ENCODE peak calls at places on chromosomes 1 and 21, in seven cellular contexts. One of them, this sample, is unnamed.

GRCh38 chr1:116401646-116402176 is 28.7 kb downstream of the ATP1A1 start:
- DNase-seq in stomach: no peak
- DNase-seq in body of pancreas: no peak
- DNase-seq in breast epithelium: no peak
- DNase-seq in prostate gland: no peak
- DNase-seq in IMR-90: no peak
- DNase-seq in HCT116: no peak
- DNase-seq in this sample: no peak

GRCh38 chr1:208249300-208249699 is 5.1 kb upstream of the PLXNA2 start:
- DNase-seq in stomach: no peak
- DNase-seq in body of pancreas: no peak
- DNase-seq in breast epithelium: no peak
- DNase-seq in prostate gland: no peak
- DNase-seq in IMR-90: no peak
- DNase-seq in HCT116: no peak
- DNase-seq in this sample: no peak

GRCh38 chr1:219495737-219496408 is 117.0 kb downstream of the ZC3H11B start:
- DNase-seq in stomach: no peak
- DNase-seq in body of pancreas: no peak
- DNase-seq in breast epithelium: no peak
- DNase-seq in prostate gland: no peak
- DNase-seq in IMR-90: no peak
- DNase-seq in HCT116: no peak
- DNase-seq in this sample: no peak

GRCh38 chr1:172451002-172451443 is 7.2 kb upstream of the PIGC start:
- DNase-seq in stomach: peak; percentile 43
- DNase-seq in body of pancreas: peak; percentile 61
- DNase-seq in breast epithelium: no peak
- DNase-seq in prostate gland: no peak
- DNase-seq in IMR-90: peak; percentile 79
- DNase-seq in HCT116: no peak
- DNase-seq in this sample: no peak

GRCh38 chr1:21640653-21641052 is 28.5 kb downstream of the RAP1GAP start:
- DNase-seq in stomach: no peak
- DNase-seq in body of pancreas: no peak
- DNase-seq in breast epithelium: no peak
- DNase-seq in prostate gland: no peak
- DNase-seq in IMR-90: no peak
- DNase-seq in HCT116: no peak
- DNase-seq in this sample: no peak

GRCh38 chr1:168871531-168871930 is 142.5 kb upstream of the DPT start:
- DNase-seq in stomach: no peak
- DNase-seq in body of pancreas: no peak
- DNase-seq in breast epithelium: no peak
- DNase-seq in prostate gland: no peak
- DNase-seq in IMR-90: no peak
- DNase-seq in HCT116: no peak
- DNase-seq in this sample: no peak

GRCh38 chr1:115089443-115090340 is at the start of gene TSPAN2:
- DNase-seq in stomach: peak; percentile 51
- DNase-seq in body of pancreas: peak; percentile 54
- DNase-seq in breast epithelium: peak; percentile 60
- DNase-seq in prostate gland: peak; percentile 73
- DNase-seq in IMR-90: peak; percentile 59
- DNase-seq in HCT116: no peak
- DNase-seq in this sample: no peak

GRCh38 chr21:46606427-46606813 is 1.5 kb upstream of the S100B start:
- DNase-seq in stomach: no peak
- DNase-seq in body of pancreas: no peak
- DNase-seq in breast epithelium: no peak
- DNase-seq in prostate gland: no peak
- DNase-seq in IMR-90: no peak
- DNase-seq in HCT116: no peak
- DNase-seq in this sample: no peak

GRCh38 chr1:81467433-81467832 is 333.3 kb upstream of the ADGRL2 start:
- DNase-seq in stomach: no peak
- DNase-seq in body of pancreas: no peak
- DNase-seq in breast epithelium: no peak
- DNase-seq in prostate gland: no peak
- DNase-seq in IMR-90: no peak
- DNase-seq in HCT116: no peak
- DNase-seq in this sample: no peak

GRCh38 chr1:27719286-27720251 is 6.2 kb upstream of the FAM76A start:
- DNase-seq in stomach: no peak
- DNase-seq in body of pancreas: no peak
- DNase-seq in breast epithelium: no peak
- DNase-seq in prostate gland: no peak
- DNase-seq in IMR-90: peak; percentile 6
- DNase-seq in HCT116: no peak
- DNase-seq in this sample: no peak

GRCh38 chr21:33241846-33242245 is 12.1 kb downstream of the IFNAR2 start:
- DNase-seq in stomach: no peak
- DNase-seq in body of pancreas: no peak
- DNase-seq in breast epithelium: no peak
- DNase-seq in prostate gland: no peak
- DNase-seq in IMR-90: no peak
- DNase-seq in HCT116: no peak
- DNase-seq in this sample: no peak

GRCh38 chr1:110240476-110241210 is 30.5 kb downstream of the KCNC4 start:
- DNase-seq in stomach: peak; percentile 52
- DNase-seq in body of pancreas: peak; percentile 45
- DNase-seq in breast epithelium: peak; percentile 58
- DNase-seq in prostate gland: no peak
- DNase-seq in IMR-90: no peak
- DNase-seq in HCT116: no peak
- DNase-seq in this sample: no peak

GRCh38 chr1:11157867-11158266 is 31.3 kb upstream of the ANGPTL7 start:
- DNase-seq in stomach: no peak
- DNase-seq in body of pancreas: no peak
- DNase-seq in breast epithelium: no peak
- DNase-seq in prostate gland: no peak
- DNase-seq in IMR-90: peak; percentile 54
- DNase-seq in HCT116: no peak
- DNase-seq in this sample: no peak

GRCh38 chr1:41898191-41898713 is 20.5 kb downstream of the HIVEP3 start:
- DNase-seq in stomach: no peak
- DNase-seq in body of pancreas: no peak
- DNase-seq in breast epithelium: no peak
- DNase-seq in prostate gland: no peak
- DNase-seq in IMR-90: peak; percentile 62
- DNase-seq in HCT116: no peak
- DNase-seq in this sample: no peak

GRCh38 chr21:14523234-14523633 is 22.9 kb downstream of the SAMSN1 start:
- DNase-seq in stomach: no peak
- DNase-seq in body of pancreas: no peak
- DNase-seq in breast epithelium: no peak
- DNase-seq in prostate gland: no peak
- DNase-seq in IMR-90: no peak
- DNase-seq in HCT116: no peak
- DNase-seq in this sample: no peak

GRCh38 chr1:83920320-83920719 is 78.6 kb downstream of the TTLL7 start:
- DNase-seq in stomach: no peak
- DNase-seq in body of pancreas: no peak
- DNase-seq in breast epithelium: no peak
- DNase-seq in prostate gland: no peak
- DNase-seq in IMR-90: no peak
- DNase-seq in HCT116: no peak
- DNase-seq in this sample: no peak

GRCh38 chr21:27423073-27423472 is 456.2 kb upstream of the ADAMTS5 start:
- DNase-seq in stomach: peak; percentile 38
- DNase-seq in body of pancreas: peak; percentile 24
- DNase-seq in breast epithelium: no peak
- DNase-seq in prostate gland: no peak
- DNase-seq in IMR-90: peak; percentile 95
- DNase-seq in HCT116: no peak
- DNase-seq in this sample: peak; percentile 50

GRCh38 chr1:1606232-1606631 is 6.3 kb upstream of the FNDC10 start:
- DNase-seq in stomach: no peak
- DNase-seq in body of pancreas: no peak
- DNase-seq in breast epithelium: no peak
- DNase-seq in prostate gland: no peak
- DNase-seq in IMR-90: no peak
- DNase-seq in HCT116: no peak
- DNase-seq in this sample: no peak

GRCh38 chr1:211603191-211603701 is 24.3 kb upstream of the SLC30A1 start:
- DNase-seq in stomach: no peak
- DNase-seq in body of pancreas: no peak
- DNase-seq in breast epithelium: no peak
- DNase-seq in prostate gland: no peak
- DNase-seq in IMR-90: peak; percentile 50
- DNase-seq in HCT116: no peak
- DNase-seq in this sample: no peak

GRCh38 chr1:110513511-110513910 is 5.5 kb downstream of the KCNA10 start:
- DNase-seq in stomach: no peak
- DNase-seq in body of pancreas: no peak
- DNase-seq in breast epithelium: no peak
- DNase-seq in prostate gland: no peak
- DNase-seq in IMR-90: no peak
- DNase-seq in HCT116: no peak
- DNase-seq in this sample: no peak

GRCh38 chr1:221865808-221866207 is 123.9 kb upstream of the DUSP10 start:
- DNase-seq in stomach: no peak
- DNase-seq in body of pancreas: no peak
- DNase-seq in breast epithelium: no peak
- DNase-seq in prostate gland: no peak
- DNase-seq in IMR-90: peak; percentile 85
- DNase-seq in HCT116: no peak
- DNase-seq in this sample: no peak

GRCh38 chr1:185789846-185790735 is 55.9 kb downstream of the HMCN1 start:
- DNase-seq in stomach: no peak
- DNase-seq in body of pancreas: no peak
- DNase-seq in breast epithelium: no peak
- DNase-seq in prostate gland: no peak
- DNase-seq in IMR-90: peak; percentile 26
- DNase-seq in HCT116: no peak
- DNase-seq in this sample: no peak

DNA sequence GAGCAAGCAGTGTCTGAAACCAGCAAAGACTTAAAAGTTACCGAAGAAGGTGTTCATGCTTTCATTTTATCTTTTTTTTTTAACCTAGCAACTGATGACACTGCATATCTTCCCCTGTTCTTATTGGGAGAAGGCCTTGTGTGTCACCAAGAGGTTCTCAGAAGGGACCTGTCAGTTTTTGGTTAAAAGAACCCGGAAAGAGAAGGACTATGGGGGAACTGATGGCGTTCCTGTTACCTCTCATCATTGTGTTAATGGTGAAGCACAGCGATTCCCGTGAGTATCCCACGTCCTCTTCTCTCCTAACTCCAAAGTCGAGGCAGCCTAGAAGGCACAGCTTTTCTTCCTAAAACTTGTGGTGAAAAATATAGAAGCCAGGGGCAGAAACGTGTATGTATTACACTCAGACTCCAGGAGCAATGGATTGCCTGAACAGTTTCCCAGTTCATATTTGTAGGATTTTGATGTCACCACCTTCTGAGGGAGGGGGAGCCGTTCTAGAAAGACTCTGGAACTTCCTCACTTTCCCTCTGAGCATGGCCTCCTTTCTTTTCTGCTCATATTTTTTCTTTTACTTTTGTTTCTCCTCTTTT is at the start of gene MR1:
- DNase-seq in stomach: no peak
- DNase-seq in body of pancreas: peak; percentile 23
- DNase-seq in breast epithelium: no peak
- DNase-seq in prostate gland: peak; percentile 58
- DNase-seq in IMR-90: peak; percentile 83
- DNase-seq in HCT116: peak; percentile 81
- DNase-seq in this sample: peak; percentile 71
- TF ChIP-seq POLR2A in stomach: no peak
- TF ChIP-seq POLR2A in body of pancreas: no peak
- TF ChIP-seq POLR2A in breast epithelium: no peak
- TF ChIP-seq POLR2A in prostate gland: peak; percentile 85
- TF ChIP-seq POLR2A in IMR-90: no peak
- TF ChIP-seq POLR2A in HCT116: no peak
- TF ChIP-seq POLR2A in this sample: peak; percentile 42

GRCh38 chr1:65478379-65479026 is 58.0 kb downstream of the LEPR start:
- DNase-seq in stomach: no peak
- DNase-seq in body of pancreas: no peak
- DNase-seq in breast epithelium: no peak
- DNase-seq in prostate gland: no peak
- DNase-seq in IMR-90: peak; percentile 55
- DNase-seq in HCT116: no peak
- DNase-seq in this sample: no peak
- TF ChIP-seq POLR2A in stomach: no peak
- TF ChIP-seq POLR2A in body of pancreas: no peak
- TF ChIP-seq POLR2A in breast epithelium: no peak
- TF ChIP-seq POLR2A in prostate gland: no peak
- TF ChIP-seq POLR2A in IMR-90: no peak
- TF ChIP-seq POLR2A in HCT116: no peak
- TF ChIP-seq POLR2A in this sample: no peak

DNA sequence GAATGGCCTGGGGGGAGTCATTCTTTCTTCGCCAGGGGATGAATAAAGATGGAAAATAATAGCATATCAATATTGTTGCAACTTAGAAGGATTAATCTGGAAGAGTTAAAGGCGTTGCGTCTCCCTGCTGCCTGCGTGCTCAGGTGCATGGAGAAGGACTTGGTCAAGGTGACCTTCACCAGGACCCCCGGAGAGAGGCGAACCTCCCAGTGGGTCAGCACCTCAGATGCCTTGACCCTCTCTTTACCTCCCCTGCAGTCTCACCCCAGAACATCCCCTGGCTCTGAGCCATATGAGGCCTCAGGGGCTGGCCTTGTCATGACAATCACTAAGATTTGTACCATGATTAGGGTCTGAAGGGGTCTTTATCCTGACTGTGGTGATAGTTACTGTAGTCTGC is 144.8 kb upstream of the RUNX3 start:
- DNase-seq in stomach: no peak
- DNase-seq in body of pancreas: no peak
- DNase-seq in breast epithelium: no peak
- DNase-seq in prostate gland: no peak
- DNase-seq in IMR-90: no peak
- DNase-seq in HCT116: no peak
- DNase-seq in this sample: no peak
- TF ChIP-seq POLR2A in stomach: no peak
- TF ChIP-seq POLR2A in body of pancreas: no peak
- TF ChIP-seq POLR2A in breast epithelium: no peak
- TF ChIP-seq POLR2A in prostate gland: no peak
- TF ChIP-seq POLR2A in IMR-90: no peak
- TF ChIP-seq POLR2A in HCT116: no peak
- TF ChIP-seq POLR2A in this sample: no peak

DNA sequence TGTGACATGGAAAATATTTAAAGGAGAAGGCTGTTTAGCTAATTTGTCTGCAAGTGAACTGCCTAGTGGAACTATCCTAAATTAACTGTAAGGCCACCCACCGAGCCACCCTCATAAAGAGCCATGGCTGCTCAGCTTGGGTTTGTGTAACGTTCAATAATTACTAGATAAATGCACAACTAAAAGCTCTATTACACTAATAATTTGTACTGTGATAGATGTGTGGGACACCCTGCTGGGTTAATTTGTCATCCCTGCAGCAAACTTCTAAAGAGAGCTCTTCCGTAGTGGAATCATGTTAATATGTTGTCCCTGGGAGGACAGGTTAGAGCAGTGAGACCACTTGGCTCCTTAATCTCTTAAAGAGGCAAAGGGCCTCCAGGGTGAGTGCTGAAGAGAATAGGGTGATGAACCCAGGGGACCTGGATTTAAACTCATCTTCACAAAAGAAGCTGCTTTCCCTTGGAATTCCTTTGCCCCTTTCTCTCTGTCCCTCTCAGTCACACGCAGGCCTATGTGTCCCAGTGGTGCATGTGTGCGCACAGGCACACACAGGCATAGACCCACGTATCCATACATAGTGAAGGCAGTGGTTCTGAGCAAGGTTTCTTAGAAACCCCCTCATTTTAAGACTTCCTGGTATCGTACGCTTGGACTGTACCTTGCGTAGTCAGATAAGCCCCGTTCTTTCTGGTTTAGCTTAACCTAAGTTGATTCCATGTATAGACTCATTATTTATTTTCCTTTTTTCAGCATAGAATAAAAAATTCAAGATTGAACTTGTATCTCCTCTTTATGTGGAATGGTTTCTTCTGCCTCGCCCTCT is 310.3 kb downstream of the NFIA start:
- DNase-seq in stomach: no peak
- DNase-seq in body of pancreas: no peak
- DNase-seq in breast epithelium: no peak
- DNase-seq in prostate gland: no peak
- DNase-seq in IMR-90: no peak
- DNase-seq in HCT116: no peak
- DNase-seq in this sample: no peak
- TF ChIP-seq POLR2A in stomach: no peak
- TF ChIP-seq POLR2A in body of pancreas: no peak
- TF ChIP-seq POLR2A in breast epithelium: no peak
- TF ChIP-seq POLR2A in prostate gland: no peak
- TF ChIP-seq POLR2A in IMR-90: no peak
- TF ChIP-seq POLR2A in HCT116: no peak
- TF ChIP-seq POLR2A in this sample: no peak